ENCODE peak calls at places on chromosome 17, in six cellular contexts. M is thoracic aorta, O is heart left ventricle, R is colonic mucosa, I is fibroblast of villous mesenchyme, J is GM23248. L is an unnamed sample.

GRCh38 chr17:38560503-38561318 is 45.0 kb downstream of the SRCIN1 start:
- DNase-seq in I (peak), R (no peak), M (no peak), O (no peak), J (peak), L (no peak)

GRCh38 chr17:45222273-45222993 is 748 bp downstream of the FMNL1 start:
- DNase-seq in R (peak), J (no peak), O (peak), M (no peak), I (no peak), L (no peak)

GRCh38 chr17:75447951-75448856 is 8.2 kb upstream of the TMEM94 start:
- DNase-seq in I (no peak), O (no peak), R (no peak), J (no peak), M (no peak), L (no peak)

GRCh38 chr17:74426551-74427047 is 5.3 kb upstream of the GPRC5C start:
- DNase-seq in I (no peak), M (no peak), J (peak), R (no peak), O (no peak), L (no peak)

GRCh38 chr17:65160507-65160906 is 23.3 kb downstream of the RGS9 start:
- DNase-seq in J (no peak), M (no peak), I (no peak), O (no peak), R (no peak), L (no peak)

GRCh38 chr17:3715296-3715695 is 8.4 kb upstream of the HASPIN start:
- DNase-seq in J (no peak), R (no peak), M (no peak), I (no peak), O (no peak), L (no peak)

GRCh38 chr17:9904277-9905077 is 594 bp downstream of the RCVRN start:
- DNase-seq in R (no peak), I (no peak), J (no peak), M (no peak), O (no peak), L (no peak)

GRCh38 chr17:56230660-56231059 is 77.4 kb downstream of the ANKFN1 start:
- DNase-seq in J (peak), I (peak), R (no peak), O (no peak), M (no peak), L (no peak)

GRCh38 chr17:55304171-55304859 is 39.6 kb downstream of the HLF start:
- DNase-seq in J (no peak), R (no peak), I (no peak), M (no peak), O (no peak), L (no peak)

GRCh38 chr17:44539664-44540063 is 17.6 kb upstream of the FZD2 start:
- DNase-seq in M (no peak), O (no peak), J (no peak), R (no peak), I (no peak), L (no peak)

GRCh38 chr17:588519-588918 is 126.1 kb downstream of the VPS53 start:
- DNase-seq in J (no peak), R (no peak), M (no peak), O (no peak), I (no peak), L (no peak)

GRCh38 chr17:7914771-7915610 is 1.1 kb downstream of the RNF227 start:
- DNase-seq in J (peak), R (no peak), M (no peak), I (peak), O (peak), L (no peak)

GRCh38 chr17:13079010-13079409 is 61.2 kb upstream of the ELAC2 start:
- DNase-seq in R (no peak), I (no peak), J (no peak), O (no peak), M (no peak), L (no peak)

GRCh38 chr17:39251997-39252396 is 26.3 kb upstream of the STAC2 start:
- DNase-seq in J (no peak), M (no peak), R (no peak), O (no peak), I (peak), L (no peak)

GRCh38 chr17:27572665-27573064 is 58.3 kb upstream of the LGALS9 start:
- DNase-seq in R (no peak), M (no peak), J (peak), O (no peak), I (no peak), L (no peak)

GRCh38 chr17:1154704-1155103 is 25.1 kb downstream of the ABR start:
- DNase-seq in O (no peak), I (no peak), J (no peak), M (peak), R (no peak), L (no peak)

GRCh38 chr17:19978803-19979202 is 1.2 kb upstream of the AKAP10 start:
- DNase-seq in I (no peak), R (no peak), M (no peak), O (no peak), J (no peak), L (no peak)

GRCh38 chr17:3659541-3660111 is 8.8 kb downstream of the TAX1BP3 start:
- DNase-seq in R (peak), M (peak), J (peak), I (peak), O (peak), L (peak)

GRCh38 chr17:41496803-41497484 is 7.2 kb upstream of the KRT36 start:
- DNase-seq in R (peak), M (no peak), O (peak), J (peak), I (peak), L (peak)

GRCh38 chr17:40063915-40064531 is 1.3 kb downstream of the THRA start:
- DNase-seq in O (peak), I (no peak), J (peak), R (peak), M (no peak), L (no peak)

GRCh38 chr17:34892864-34893263 is 68.4 kb downstream of the CCT6B start:
- DNase-seq in I (no peak), J (peak), O (no peak), R (no peak), M (no peak), L (no peak)

GRCh38 chr17:12034538-12034937 is 13.9 kb downstream of the MAP2K4 start:
- DNase-seq in O (no peak), J (no peak), I (no peak), R (no peak), M (no peak), L (no peak)

GRCh38 chr17:5537251-5537650 is 47.1 kb downstream of the NLRP1 start:
- DNase-seq in R (no peak), M (no peak), O (no peak), J (no peak), I (peak), L (no peak)

GRCh38 chr17:56737741-56738161 is 96.0 kb downstream of the C17orf67 start:
- DNase-seq in M (no peak), J (peak), R (no peak), O (no peak), I (peak), L (no peak)

GRCh38 chr17:7404737-7405412 is 978 bp upstream of the TMEM256 start:
- DNase-seq in O (peak), I (peak), M (no peak), J (peak), R (peak), L (peak)

GRCh38 chr17:60392845-60393702 is 1.1 kb upstream of the USP32 start:
- DNase-seq in J (peak), O (peak), R (peak), M (no peak), I (peak), L (peak)

GRCh38 chr17:56699186-56699895 is 105.8 kb downstream of the NOG start:
- DNase-seq in J (peak), O (peak), M (peak), R (peak), I (peak), L (peak)

GRCh38 chr17:5667871-5668270 is 83.6 kb upstream of the NLRP1 start:
- DNase-seq in O (no peak), I (no peak), R (no peak), J (peak), M (no peak), L (no peak)

GRCh38 chr17:75832164-75832651 is 12.0 kb downstream of the UNC13D start:
- DNase-seq in I (peak), J (peak), R (no peak), O (no peak), M (no peak), L (no peak)

GRCh38 chr17:36643086-36643685 is 41.8 kb downstream of the MRM1 start:
- DNase-seq in O (no peak), M (no peak), J (no peak), R (no peak), I (no peak), L (no peak)

GRCh38 chr17:37605813-37606505 is 3.3 kb downstream of the SYNRG start:
- DNase-seq in J (peak), I (peak), R (peak), M (no peak), O (no peak), L (no peak)

GRCh38 chr17:56373981-56374380 is 219.5 kb upstream of the NOG start:
- DNase-seq in R (no peak), O (no peak), M (no peak), J (no peak), I (no peak), L (no peak)

GRCh38 chr17:31535581-31535981 is 144.1 kb downstream of the RAB11FIP4 start:
- DNase-seq in O (no peak), R (no peak), M (no peak), J (no peak), I (no peak), L (no peak)

GRCh38 chr17:65785109-65785508 is 223.7 kb upstream of the AXIN2 start:
- DNase-seq in J (peak), O (no peak), I (peak), M (no peak), R (no peak), L (no peak)

GRCh38 chr17:7042507-7043194 is 1.2 kb downstream of the SLC16A11 start:
- DNase-seq in I (no peak), M (no peak), J (no peak), O (no peak), R (no peak), L (no peak)

GRCh38 chr17:70621593-70621992 is 452.3 kb downstream of the KCNJ2 start:
- DNase-seq in J (peak), M (no peak), O (peak), R (no peak), I (no peak), L (no peak)

GRCh38 chr17:5444209-5444608 is 5.3 kb upstream of the C1QBP start:
- DNase-seq in I (no peak), R (no peak), O (no peak), J (no peak), M (no peak), L (no peak)

GRCh38 chr17:37521821-37522220 is 32.1 kb downstream of the DUSP14 start:
- DNase-seq in I (no peak), M (no peak), J (no peak), R (no peak), O (no peak), L (no peak)

GRCh38 chr17:78920528-78920927 is 4.7 kb downstream of the TIMP2 start:
- DNase-seq in J (no peak), M (no peak), R (no peak), I (no peak), O (no peak), L (no peak)

GRCh38 chr17:78922876-78923498 is 2.2 kb downstream of the TIMP2 start:
- DNase-seq in M (no peak), J (peak), R (no peak), I (no peak), O (no peak), L (no peak)

GRCh38 chr17:78919816-78920516 is 5.2 kb downstream of the TIMP2 start:
- DNase-seq in I (no peak), R (no peak), O (no peak), M (no peak), J (no peak), L (no peak)

GRCh38 chr17:78923660-78924453 is 1.3 kb downstream of the TIMP2 start:
- DNase-seq in M (no peak), I (no peak), O (peak), R (peak), J (peak), L (peak)

GRCh38 chr17:78921437-78921971 is 3.7 kb downstream of the TIMP2 start:
- DNase-seq in J (peak), R (no peak), I (no peak), O (peak), M (no peak), L (no peak)
- H3K4me3 ChIP-seq in J (peak), R (no peak), I (no peak), O (no peak), M (peak), L (no peak)

GRCh38 chr17:2214047-2214717 is 89.4 kb downstream of the SMG6 start:
- DNase-seq in O (peak), R (no peak), J (peak), I (peak), M (peak), L (no peak)
- H3K4me3 ChIP-seq in O (peak), R (no peak), J (peak), I (peak), M (peak), L (no peak)

GRCh38 chr17:80262291-80262690 is 1.6 kb downstream of the RNF213 start:
- DNase-seq in O (no peak), R (no peak), M (no peak), I (peak), J (peak), L (no peak)
- H3K4me3 ChIP-seq in O (peak), R (peak), M (peak), I (peak), J (peak), L (peak)

GRCh38 chr17:14637260-14637659 is 336.4 kb downstream of the HS3ST3B1 start:
- DNase-seq in I (no peak), J (no peak), M (no peak), R (no peak), O (no peak), L (no peak)
- H3K4me3 ChIP-seq in I (no peak), J (no peak), M (no peak), R (no peak), O (no peak), L (no peak)

DNA sequence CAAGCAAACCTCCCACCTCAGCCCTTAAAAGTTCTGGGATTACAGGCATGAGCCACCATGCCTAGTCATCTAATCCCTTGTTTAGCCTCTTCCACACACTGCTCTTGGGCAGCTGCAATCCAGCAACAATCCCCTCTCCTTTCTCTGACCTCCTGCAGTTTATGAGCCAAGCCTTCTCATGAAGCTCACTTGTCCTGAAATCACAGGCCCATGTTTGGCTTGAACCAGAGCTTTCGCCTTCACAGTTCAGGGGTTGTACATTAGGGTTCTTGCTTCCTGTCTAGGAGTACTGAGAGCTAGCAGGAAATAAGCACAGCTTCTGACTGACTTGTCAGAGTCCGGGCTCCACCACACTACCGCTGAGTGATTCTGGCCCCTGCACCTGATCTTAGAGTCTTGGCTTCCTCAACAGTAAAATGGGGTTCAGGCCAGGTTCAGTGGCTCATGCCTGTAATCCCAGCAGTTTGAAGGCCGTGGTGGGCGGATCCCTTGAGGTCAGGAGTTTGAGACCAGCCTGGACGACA is 16.3 kb downstream of the ERAL1 start:
- DNase-seq in J (no peak), M (no peak), R (no peak), I (peak), O (no peak), L (no peak)
- H3K4me3 ChIP-seq in J (no peak), M (no peak), R (no peak), I (no peak), O (no peak), L (no peak)

GRCh38 chr17:48562934-48563333 is 15.2 kb downstream of the HOXB4 start:
- DNase-seq in O (no peak), M (no peak), J (no peak), R (no peak), I (no peak), L (no peak)
- H3K4me3 ChIP-seq in O (no peak), M (no peak), J (no peak), R (no peak), I (no peak), L (no peak)

GRCh38 chr17:67374329-67375053 is 2.6 kb upstream of the PITPNC1 start:
- DNase-seq in O (peak), R (peak), J (peak), I (peak), M (peak), L (peak)

GRCh38 chr17:67376892-67377726 is at the start of gene PITPNC1:
- DNase-seq in I (peak), J (peak), O (peak), M (peak), R (peak), L (peak)

GRCh38 chr17:67375054-67375427 is 2.0 kb upstream of the PITPNC1 start:
- DNase-seq in O (no peak), R (no peak), I (no peak), M (no peak), J (no peak), L (no peak)

GRCh38 chr17:67376509-67376891 is 581 bp upstream of the PITPNC1 start:
- DNase-seq in M (no peak), I (peak), O (no peak), R (no peak), J (peak), L (no peak)

DNA sequence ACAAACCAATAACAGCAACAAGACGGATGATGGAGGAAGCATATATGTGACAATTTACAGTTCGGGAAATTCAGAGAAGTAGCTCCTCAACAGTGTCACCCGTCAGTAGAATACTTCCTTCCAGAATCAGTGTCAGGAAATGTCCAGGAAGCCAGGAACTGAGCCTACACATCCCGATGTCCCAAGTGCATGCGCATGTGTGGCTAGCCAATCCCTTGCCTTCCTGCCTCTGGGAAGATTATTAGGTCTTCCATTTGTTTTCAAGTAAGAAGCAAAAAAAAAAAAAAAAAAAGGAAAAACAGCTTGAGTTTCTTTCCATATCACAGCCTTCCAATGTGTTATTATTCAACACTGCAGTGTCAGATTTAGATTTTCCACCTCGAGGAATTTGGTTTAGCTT is 1.3 kb upstream of the PITPNC1 start:
- DNase-seq in I (no peak), M (no peak), J (no peak), R (no peak), O (no peak), L (no peak)
- H3K4me3 ChIP-seq in I (no peak), M (no peak), J (peak), R (no peak), O (peak), L (no peak)

DNA sequence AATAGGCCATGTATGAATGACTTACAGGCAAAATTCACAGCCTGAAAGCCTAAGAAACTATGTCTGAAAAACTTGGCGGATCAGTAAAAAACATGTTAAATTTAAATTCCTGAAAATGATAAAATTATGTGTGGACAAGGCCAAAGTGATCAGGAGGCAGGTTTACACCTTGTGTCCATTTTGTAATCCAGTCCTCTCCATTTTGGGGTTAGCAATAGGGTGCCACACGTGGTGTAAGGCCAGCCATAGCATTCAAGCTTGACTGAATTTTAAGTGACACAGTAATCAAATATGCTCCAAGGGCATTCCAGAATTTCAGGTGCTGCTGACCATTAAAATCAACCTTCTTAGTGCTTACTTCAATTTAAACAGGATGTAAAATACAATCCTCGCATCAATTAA is 2.7 kb downstream of the RNF43 start:
- DNase-seq in M (no peak), J (no peak), I (no peak), O (no peak), R (no peak), L (peak)
- H3K4me3 ChIP-seq in M (no peak), J (no peak), I (no peak), O (peak), R (peak), L (peak)

DNA sequence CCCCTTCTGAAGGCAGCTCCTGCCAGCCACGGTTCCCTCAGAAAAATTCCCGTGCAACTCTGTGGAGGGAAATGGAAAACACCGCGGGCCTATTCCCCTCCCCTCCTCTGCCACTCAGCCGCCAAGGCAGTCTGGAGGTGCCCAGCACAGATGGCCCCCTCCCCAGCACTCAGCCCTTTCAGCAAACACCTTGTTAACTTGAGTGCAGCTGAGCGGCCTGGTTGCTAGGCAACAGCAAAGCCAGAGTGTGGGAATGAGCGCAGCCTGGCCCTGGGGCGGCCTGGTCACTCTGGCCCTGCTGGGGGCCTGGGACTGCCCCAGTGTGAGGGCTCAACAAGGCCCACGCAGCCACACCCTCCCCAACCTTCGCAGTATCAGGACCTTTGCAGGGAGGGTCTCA is 32.8 kb downstream of the CACNA1G start:
- DNase-seq in R (no peak), M (no peak), J (no peak), O (peak), I (no peak), L (peak)
- H3K4me3 ChIP-seq in R (no peak), M (no peak), J (no peak), O (no peak), I (no peak), L (no peak)